ENCODE peak calls at places on chromosome 11, in ten cellular contexts. G is PC-9; W is left cardiac atrium; E is cardiac muscle cell; U is type B pancreatic cell; N is GF-D8; K is ACHN; H is activated CD4-positive, alpha-beta T cell treated with anti-CD3 and anti-CD28 coated beads for 4 hours; C is stimulated activated CD8-positive, alpha-beta memory T cell treated with anti-CD3 and anti-CD28 coated beads, Interleukin-4, amount 100 ng/mL, for 24 hours; Q is mesenchymal stem cell. L is an unnamed sample.

GRCh38 chr11:66976048-66976467 is 954 bp downstream of the C11orf86 start:
- DNase-seq in N (no peak), G (no peak), H (no peak), C (no peak), Q (no peak), E (peak; percentile 57), W (no peak), U (no peak), K (peak; percentile 19), L (no peak)

GRCh38 chr11:2209900-2210321 is 38.3 kb upstream of the TH start:
- DNase-seq in H (no peak), W (no peak), N (no peak), E (no peak), K (no peak), U (peak; percentile 65), Q (no peak), G (no peak), C (no peak), L (no peak)

GRCh38 chr11:75813622-75814039 is 1.4 kb upstream of the UVRAG start:
- DNase-seq in N (no peak), C (no peak), W (no peak), E (no peak), K (no peak), H (no peak), Q (peak; percentile 30), G (peak; percentile 85), U (no peak), L (no peak)

GRCh38 chr11:129779342-129779741 is 36.3 kb upstream of the TMEM45B start:
- DNase-seq in K (no peak), C (no peak), G (no peak), N (no peak), E (no peak), U (no peak), H (no peak), Q (no peak), W (no peak), L (no peak)

GRCh38 chr11:62025429-62026105 is 58.1 kb upstream of the FTH1 start:
- DNase-seq in Q (peak; percentile 95), E (no peak), U (no peak), G (peak; percentile 100), N (peak; percentile 99), C (peak; percentile 10), H (peak; percentile 51), W (peak; percentile 81), K (no peak), L (peak; percentile 57)

GRCh38 chr11:90840071-90840470 is 617.2 kb upstream of the CHORDC1 start:
- DNase-seq in U (no peak), E (no peak), N (no peak), C (no peak), G (peak; percentile 74), W (no peak), H (no peak), Q (no peak), K (no peak), L (no peak)

GRCh38 chr11:117885777-117886176 is 9.3 kb upstream of the FXYD6 start:
- DNase-seq in G (no peak), Q (peak; percentile 96), C (no peak), W (peak; percentile 85), K (no peak), E (peak; percentile 92), N (no peak), U (peak; percentile 53), H (no peak), L (no peak)

GRCh38 chr11:67463680-67464410 is 5.2 kb downstream of the TMEM134 start:
- DNase-seq in W (peak; percentile 69), C (no peak), U (no peak), N (peak; percentile 56), E (no peak), Q (peak; percentile 43), G (peak; percentile 88), K (peak; percentile 65), H (no peak), L (no peak)

GRCh38 chr11:64007629-64008282 is 21.5 kb downstream of the OTUB1 start:
- DNase-seq in W (peak; percentile 90), C (no peak), E (peak; percentile 90), U (peak; percentile 83), N (no peak), H (no peak), K (peak; percentile 79), Q (peak; percentile 64), G (no peak), L (peak; percentile 71)

GRCh38 chr11:116507016-116507415 is 265.8 kb downstream of the BUD13 start:
- DNase-seq in K (no peak), E (no peak), U (peak; percentile 45), Q (no peak), H (no peak), N (no peak), W (no peak), C (no peak), G (no peak), L (no peak)

GRCh38 chr11:61482513-61482912 is 26.0 kb upstream of the LRRC10B start:
- DNase-seq in H (no peak), W (no peak), C (peak; percentile 3), E (peak; percentile 33), U (no peak), N (no peak), G (no peak), Q (no peak), K (no peak), L (peak; percentile 44)

GRCh38 chr11:131837562-131837961 is 467.1 kb downstream of the NTM start:
- DNase-seq in N (no peak), Q (no peak), U (no peak), C (no peak), G (no peak), H (no peak), K (no peak), W (no peak), E (no peak), L (no peak)

GRCh38 chr11:73141031-73141308 is 1.1 kb downstream of the FCHSD2 start:
- DNase-seq in C (no peak), H (no peak), E (peak; percentile 18), K (peak; percentile 6), N (no peak), W (no peak), G (peak; percentile 16), U (no peak), Q (peak; percentile 51), L (peak; percentile 28)

GRCh38 chr11:47400813-47401279 is 7.5 kb upstream of the SLC39A13 start:
- DNase-seq in G (peak; percentile 33), N (no peak), K (no peak), Q (peak; percentile 32), E (no peak), W (no peak), U (no peak), H (no peak), C (no peak), L (peak; percentile 14)